ENCODE peak calls at places on chromosomes 1 and 21, in ten cellular contexts. O, F, A, I, N, M, H, X, R and L are unnamed samples.

GRCh38 chr21:34593423-34593822 is 21.5 kb downstream of the RCAN1 start:
- DNase-seq in O (no peak), F (no peak), A (no peak), I (no peak), N (no peak), M (no peak), H (no peak), X (no peak), R (no peak), L (no peak)

GRCh38 chr21:25507522-25507921 is 99.8 kb downstream of the MRPL39 start:
- DNase-seq in O (no peak), F (no peak), A (no peak), I (no peak), N (peak), M (no peak), H (peak), X (no peak), R (no peak), L (no peak)

GRCh38 chr1:162835157-162835899 is 25.6 kb downstream of the CCDC190 start:
- DNase-seq in O (no peak), F (no peak), A (no peak), I (no peak), N (no peak), M (no peak), H (no peak), X (no peak), R (no peak), L (no peak)

GRCh38 chr1:56686171-56686570 is 41.1 kb downstream of the PRKAA2 start:
- DNase-seq in O (no peak), F (no peak), A (no peak), I (no peak), N (peak), M (no peak), H (no peak), X (no peak), R (no peak), L (no peak)

GRCh38 chr21:45405819-45406762 is 1.1 kb downstream of the COL18A1 start:
- DNase-seq in O (no peak), F (no peak), A (no peak), I (no peak), N (peak), M (no peak), H (peak), X (no peak), R (peak), L (no peak)

GRCh38 chr1:246212013-246212412 is 295.1 kb downstream of the SMYD3 start:
- DNase-seq in O (no peak), F (no peak), A (no peak), I (no peak), N (no peak), M (no peak), H (no peak), X (no peak), R (no peak), L (no peak)

GRCh38 chr1:63868220-63868897 is 94.5 kb downstream of the ROR1 start:
- DNase-seq in O (peak), F (no peak), A (no peak), I (no peak), N (peak), M (no peak), H (no peak), X (no peak), R (peak), L (peak)

GRCh38 chr1:236819856-236820255 is 24.8 kb downstream of the MTR start:
- DNase-seq in O (no peak), F (no peak), A (no peak), I (no peak), N (no peak), M (no peak), H (no peak), X (no peak), R (no peak), L (no peak)

GRCh38 chr1:205933672-205934618 is 9.3 kb downstream of the SLC26A9 start:
- DNase-seq in O (no peak), F (no peak), A (no peak), I (no peak), N (peak), M (no peak), H (peak), X (no peak), R (no peak), L (peak)

GRCh38 chr1:204258213-204259115 is 44.7 kb upstream of the GOLT1A start:
- DNase-seq in O (peak), F (no peak), A (peak), I (no peak), N (peak), M (no peak), H (peak), X (no peak), R (peak), L (peak)

GRCh38 chr1:166479052-166479631 is 312.3 kb upstream of the FAM78B start:
- DNase-seq in O (no peak), F (peak), A (no peak), I (peak), N (peak), M (peak), H (peak), X (peak), R (peak), L (peak)

GRCh38 chr1:9425859-9426258 is 113.4 kb upstream of the SLC25A33 start:
- DNase-seq in O (no peak), F (no peak), A (peak), I (no peak), N (no peak), M (no peak), H (no peak), X (no peak), R (no peak), L (no peak)

GRCh38 chr1:10745886-10746455 is 50.5 kb downstream of the CASZ1 start:
- DNase-seq in O (no peak), F (no peak), A (no peak), I (no peak), N (no peak), M (no peak), H (no peak), X (no peak), R (no peak), L (no peak)

GRCh38 chr1:204408074-204408507 is 3.5 kb downstream of the PPP1R15B start:
- DNase-seq in O (no peak), F (no peak), A (no peak), I (no peak), N (peak), M (no peak), H (no peak), X (no peak), R (no peak), L (peak)

GRCh38 chr1:93751391-93752250 is 70.0 kb upstream of the BCAR3 start:
- DNase-seq in O (no peak), F (no peak), A (no peak), I (no peak), N (no peak), M (no peak), H (no peak), X (no peak), R (no peak), L (no peak)

GRCh38 chr1:179177182-179177581 is 52.3 kb downstream of the ABL2 start:
- DNase-seq in O (no peak), F (no peak), A (no peak), I (no peak), N (no peak), M (no peak), H (no peak), X (no peak), R (no peak), L (no peak)

GRCh38 chr1:159986093-159986492 is 32.1 kb upstream of the SLAMF9 start:
- DNase-seq in O (no peak), F (no peak), A (no peak), I (no peak), N (no peak), M (no peak), H (no peak), X (no peak), R (no peak), L (no peak)

GRCh38 chr1:163168053-163168452 is 34.7 kb downstream of the RGS5 start:
- DNase-seq in O (no peak), F (no peak), A (no peak), I (peak), N (peak), M (no peak), H (peak), X (no peak), R (no peak), L (no peak)

GRCh38 chr1:99663501-99663900 is 17.6 kb downstream of the PALMD start:
- DNase-seq in O (no peak), F (no peak), A (no peak), I (no peak), N (no peak), M (no peak), H (no peak), X (no peak), R (no peak), L (no peak)

GRCh38 chr1:227388771-227389170 is 70.5 kb upstream of the CDC42BPA start:
- DNase-seq in O (no peak), F (no peak), A (no peak), I (no peak), N (peak), M (no peak), H (no peak), X (no peak), R (no peak), L (no peak)

GRCh38 chr1:91597215-91597614 is 96.6 kb downstream of the CDC7 start:
- DNase-seq in O (no peak), F (no peak), A (no peak), I (no peak), N (no peak), M (no peak), H (no peak), X (no peak), R (no peak), L (no peak)

GRCh38 chr1:232333419-232333767 is 296.5 kb downstream of the SIPA1L2 start:
- DNase-seq in O (no peak), F (no peak), A (no peak), I (no peak), N (no peak), M (no peak), H (no peak), X (no peak), R (no peak), L (no peak)

GRCh38 chr1:182446033-182446669 is 3.8 kb upstream of the RGSL1 start:
- DNase-seq in O (no peak), F (no peak), A (peak), I (peak), N (peak), M (no peak), H (peak), X (no peak), R (peak), L (peak)

GRCh38 chr1:191943684-191944083 is 214.6 kb upstream of the RGS18 start:
- DNase-seq in O (no peak), F (no peak), A (no peak), I (no peak), N (no peak), M (no peak), H (no peak), X (no peak), R (no peak), L (no peak)

GRCh38 chr1:56148466-56149193 is 430.7 kb downstream of the PLPP3 start:
- DNase-seq in O (no peak), F (no peak), A (no peak), I (no peak), N (no peak), M (no peak), H (no peak), X (no peak), R (no peak), L (peak)

GRCh38 chr21:42539342-42539741 is 25.7 kb downstream of the SLC37A1 start:
- DNase-seq in O (no peak), F (no peak), A (no peak), I (no peak), N (no peak), M (no peak), H (no peak), X (no peak), R (no peak), L (no peak)

GRCh38 chr1:89887270-89887669 is 66.4 kb downstream of the LRRC8D start:
- DNase-seq in O (no peak), F (no peak), A (no peak), I (no peak), N (peak), M (no peak), H (no peak), X (no peak), R (no peak), L (no peak)

GRCh38 chr21:43775795-43776430 is at the start of gene CSTB:
- DNase-seq in O (peak), F (peak), A (peak), I (no peak), N (no peak), M (peak), H (peak), X (peak), R (peak), L (peak)

GRCh38 chr1:14108356-14109275 is 408.6 kb downstream of the PRDM2 start:
- DNase-seq in O (no peak), F (no peak), A (no peak), I (no peak), N (no peak), M (no peak), H (no peak), X (no peak), R (no peak), L (no peak)

GRCh38 chr21:22791986-22792560 is 1793.9 kb downstream of the NCAM2 start:
- DNase-seq in O (no peak), F (no peak), A (no peak), I (peak), N (peak), M (no peak), H (peak), X (no peak), R (peak), L (peak)

GRCh38 chr1:107404756-107405155 is 263.9 kb downstream of the NTNG1 start:
- DNase-seq in O (no peak), F (no peak), A (no peak), I (peak), N (peak), M (no peak), H (no peak), X (no peak), R (no peak), L (no peak)

GRCh38 chr1:112698366-112699310 is 8.3 kb downstream of the RHOC start:
- DNase-seq in O (no peak), F (no peak), A (no peak), I (no peak), N (no peak), M (no peak), H (no peak), X (no peak), R (no peak), L (peak)

GRCh38 chr21:34797926-34798595 is 129.3 kb downstream of the CLIC6 start:
- DNase-seq in O (no peak), F (no peak), A (no peak), I (no peak), N (peak), M (no peak), H (no peak), X (no peak), R (no peak), L (no peak)

GRCh38 chr1:182625716-182626504 is 21.7 kb upstream of the RGS16 start:
- DNase-seq in O (no peak), F (no peak), A (no peak), I (no peak), N (peak), M (no peak), H (no peak), X (no peak), R (no peak), L (no peak)